ENCODE peak calls at places on chromosomes 3 and 15, in five cellular contexts. One of them, this sample, is unnamed.

GRCh38 chr15:41572866-41573265 is 13.9 kb downstream of the TYRO3 start:
- DNase-seq in NCI-H1694: no peak
- DNase-seq in RWPE1: no peak
- DNase-seq in heart left ventricle: no peak
- DNase-seq in activated T-helper 1 cell treated with anti-CD3 and anti-CD28 coated beads, Interleukin-2, amount 50 U/mL, for 16 hours: no peak
- DNase-seq in this sample: no peak

GRCh38 chr15:70670680-70671079 is 92.7 kb downstream of the UACA start:
- DNase-seq in NCI-H1694: no peak
- DNase-seq in RWPE1: peak
- DNase-seq in heart left ventricle: no peak
- DNase-seq in activated T-helper 1 cell treated with anti-CD3 and anti-CD28 coated beads, Interleukin-2, amount 50 U/mL, for 16 hours: no peak
- DNase-seq in this sample: no peak

GRCh38 chr3:46725663-46726314 is 8.1 kb upstream of the PRSS50 start:
- DNase-seq in NCI-H1694: no peak
- DNase-seq in RWPE1: no peak
- DNase-seq in heart left ventricle: no peak
- DNase-seq in activated T-helper 1 cell treated with anti-CD3 and anti-CD28 coated beads, Interleukin-2, amount 50 U/mL, for 16 hours: no peak
- DNase-seq in this sample: no peak

GRCh38 chr3:71062920-71063767 is 520.4 kb downstream of the FOXP1 start:
- DNase-seq in NCI-H1694: no peak
- DNase-seq in RWPE1: peak
- DNase-seq in heart left ventricle: no peak
- DNase-seq in activated T-helper 1 cell treated with anti-CD3 and anti-CD28 coated beads, Interleukin-2, amount 50 U/mL, for 16 hours: no peak
- DNase-seq in this sample: no peak

GRCh38 chr3:66934041-66934440 is 64.1 kb upstream of the KBTBD8 start:
- DNase-seq in NCI-H1694: no peak
- DNase-seq in RWPE1: no peak
- DNase-seq in heart left ventricle: no peak
- DNase-seq in activated T-helper 1 cell treated with anti-CD3 and anti-CD28 coated beads, Interleukin-2, amount 50 U/mL, for 16 hours: no peak
- DNase-seq in this sample: no peak

GRCh38 chr15:92519709-92520108 is 126.0 kb downstream of the ST8SIA2 start:
- DNase-seq in NCI-H1694: no peak
- DNase-seq in RWPE1: no peak
- DNase-seq in heart left ventricle: no peak
- DNase-seq in activated T-helper 1 cell treated with anti-CD3 and anti-CD28 coated beads, Interleukin-2, amount 50 U/mL, for 16 hours: no peak
- DNase-seq in this sample: no peak

GRCh38 chr3:171700653-171701052 is 109.6 kb downstream of the PLD1 start:
- DNase-seq in NCI-H1694: no peak
- DNase-seq in RWPE1: no peak
- DNase-seq in heart left ventricle: no peak
- DNase-seq in activated T-helper 1 cell treated with anti-CD3 and anti-CD28 coated beads, Interleukin-2, amount 50 U/mL, for 16 hours: no peak
- DNase-seq in this sample: no peak

GRCh38 chr15:49900036-49900435 is 219.0 kb downstream of the ATP8B4 start:
- DNase-seq in NCI-H1694: no peak
- DNase-seq in RWPE1: no peak
- DNase-seq in heart left ventricle: no peak
- DNase-seq in activated T-helper 1 cell treated with anti-CD3 and anti-CD28 coated beads, Interleukin-2, amount 50 U/mL, for 16 hours: no peak
- DNase-seq in this sample: no peak

GRCh38 chr3:33687406-33688010 is 30.5 kb downstream of the CLASP2 start:
- DNase-seq in NCI-H1694: no peak
- DNase-seq in RWPE1: peak
- DNase-seq in heart left ventricle: no peak
- DNase-seq in activated T-helper 1 cell treated with anti-CD3 and anti-CD28 coated beads, Interleukin-2, amount 50 U/mL, for 16 hours: no peak
- DNase-seq in this sample: no peak

GRCh38 chr15:75578206-75578947 is 738 bp downstream of the PTPN9 start:
- DNase-seq in NCI-H1694: no peak
- DNase-seq in RWPE1: peak
- DNase-seq in heart left ventricle: peak
- DNase-seq in activated T-helper 1 cell treated with anti-CD3 and anti-CD28 coated beads, Interleukin-2, amount 50 U/mL, for 16 hours: no peak
- DNase-seq in this sample: no peak

GRCh38 chr15:70101459-70102113 is 3.9 kb upstream of the TLE3 start:
- DNase-seq in NCI-H1694: peak
- DNase-seq in RWPE1: peak
- DNase-seq in heart left ventricle: peak
- DNase-seq in activated T-helper 1 cell treated with anti-CD3 and anti-CD28 coated beads, Interleukin-2, amount 50 U/mL, for 16 hours: no peak
- DNase-seq in this sample: peak

GRCh38 chr15:99454941-99455795 is 110.6 kb upstream of the MEF2A start:
- DNase-seq in NCI-H1694: no peak
- DNase-seq in RWPE1: peak
- DNase-seq in heart left ventricle: peak
- DNase-seq in activated T-helper 1 cell treated with anti-CD3 and anti-CD28 coated beads, Interleukin-2, amount 50 U/mL, for 16 hours: no peak
- DNase-seq in this sample: no peak

GRCh38 chr3:48217449-48217848 is 5.8 kb upstream of the CAMP start:
- DNase-seq in NCI-H1694: no peak
- DNase-seq in RWPE1: no peak
- DNase-seq in heart left ventricle: no peak
- DNase-seq in activated T-helper 1 cell treated with anti-CD3 and anti-CD28 coated beads, Interleukin-2, amount 50 U/mL, for 16 hours: no peak
- DNase-seq in this sample: no peak

GRCh38 chr3:143825513-143825912 is 22.8 kb downstream of the SLC9A9 start:
- DNase-seq in NCI-H1694: no peak
- DNase-seq in RWPE1: no peak
- DNase-seq in heart left ventricle: no peak
- DNase-seq in activated T-helper 1 cell treated with anti-CD3 and anti-CD28 coated beads, Interleukin-2, amount 50 U/mL, for 16 hours: no peak
- DNase-seq in this sample: no peak

GRCh38 chr3:138068579-138069174 is 46.7 kb downstream of the DZIP1L start:
- DNase-seq in NCI-H1694: peak
- DNase-seq in RWPE1: peak
- DNase-seq in heart left ventricle: peak
- DNase-seq in activated T-helper 1 cell treated with anti-CD3 and anti-CD28 coated beads, Interleukin-2, amount 50 U/mL, for 16 hours: peak
- DNase-seq in this sample: peak

GRCh38 chr3:62611541-62612240 is 238.3 kb upstream of the FEZF2 start:
- DNase-seq in NCI-H1694: no peak
- DNase-seq in RWPE1: no peak
- DNase-seq in heart left ventricle: no peak
- DNase-seq in activated T-helper 1 cell treated with anti-CD3 and anti-CD28 coated beads, Interleukin-2, amount 50 U/mL, for 16 hours: no peak
- DNase-seq in this sample: no peak

GRCh38 chr3:185337231-185337816 is 25.6 kb upstream of the MAP3K13 start:
- DNase-seq in NCI-H1694: no peak
- DNase-seq in RWPE1: no peak
- DNase-seq in heart left ventricle: no peak
- DNase-seq in activated T-helper 1 cell treated with anti-CD3 and anti-CD28 coated beads, Interleukin-2, amount 50 U/mL, for 16 hours: no peak
- DNase-seq in this sample: no peak

GRCh38 chr15:60589253-60589652 is 110.3 kb upstream of the ICE2 start:
- DNase-seq in NCI-H1694: no peak
- DNase-seq in RWPE1: no peak
- DNase-seq in heart left ventricle: no peak
- DNase-seq in activated T-helper 1 cell treated with anti-CD3 and anti-CD28 coated beads, Interleukin-2, amount 50 U/mL, for 16 hours: no peak
- DNase-seq in this sample: no peak

GRCh38 chr3:82177774-82178173 is 416.3 kb upstream of the GBE1 start:
- DNase-seq in NCI-H1694: no peak
- DNase-seq in RWPE1: no peak
- DNase-seq in heart left ventricle: no peak
- DNase-seq in activated T-helper 1 cell treated with anti-CD3 and anti-CD28 coated beads, Interleukin-2, amount 50 U/mL, for 16 hours: no peak
- DNase-seq in this sample: no peak

GRCh38 chr3:141292346-141293058 is 60.9 kb downstream of the PXYLP1 start:
- DNase-seq in NCI-H1694: no peak
- DNase-seq in RWPE1: no peak
- DNase-seq in heart left ventricle: no peak
- DNase-seq in activated T-helper 1 cell treated with anti-CD3 and anti-CD28 coated beads, Interleukin-2, amount 50 U/mL, for 16 hours: no peak
- DNase-seq in this sample: no peak

GRCh38 chr3:32423534-32423933 is 31.9 kb downstream of the CMTM7 start:
- DNase-seq in NCI-H1694: no peak
- DNase-seq in RWPE1: no peak
- DNase-seq in heart left ventricle: no peak
- DNase-seq in activated T-helper 1 cell treated with anti-CD3 and anti-CD28 coated beads, Interleukin-2, amount 50 U/mL, for 16 hours: no peak
- DNase-seq in this sample: no peak

GRCh38 chr15:96893159-96893906 is 562.8 kb downstream of the NR2F2 start:
- DNase-seq in NCI-H1694: no peak
- DNase-seq in RWPE1: peak
- DNase-seq in heart left ventricle: no peak
- DNase-seq in activated T-helper 1 cell treated with anti-CD3 and anti-CD28 coated beads, Interleukin-2, amount 50 U/mL, for 16 hours: no peak
- DNase-seq in this sample: no peak

GRCh38 chr15:68819451-68820204 is 1.1 kb downstream of the ANP32A start:
- DNase-seq in NCI-H1694: peak
- DNase-seq in RWPE1: peak
- DNase-seq in heart left ventricle: peak
- DNase-seq in activated T-helper 1 cell treated with anti-CD3 and anti-CD28 coated beads, Interleukin-2, amount 50 U/mL, for 16 hours: peak
- DNase-seq in this sample: no peak

GRCh38 chr15:68576253-68577236 is 2.2 kb upstream of the CORO2B start:
- DNase-seq in NCI-H1694: peak
- DNase-seq in RWPE1: no peak
- DNase-seq in heart left ventricle: no peak
- DNase-seq in activated T-helper 1 cell treated with anti-CD3 and anti-CD28 coated beads, Interleukin-2, amount 50 U/mL, for 16 hours: no peak
- DNase-seq in this sample: no peak

GRCh38 chr3:68059628-68060027 is 405.2 kb upstream of the SUCLG2 start:
- DNase-seq in NCI-H1694: no peak
- DNase-seq in RWPE1: no peak
- DNase-seq in heart left ventricle: no peak
- DNase-seq in activated T-helper 1 cell treated with anti-CD3 and anti-CD28 coated beads, Interleukin-2, amount 50 U/mL, for 16 hours: no peak
- DNase-seq in this sample: no peak

GRCh38 chr3:39718674-39719595 is 90.5 kb upstream of the MYRIP start:
- DNase-seq in NCI-H1694: no peak
- DNase-seq in RWPE1: no peak
- DNase-seq in heart left ventricle: no peak
- DNase-seq in activated T-helper 1 cell treated with anti-CD3 and anti-CD28 coated beads, Interleukin-2, amount 50 U/mL, for 16 hours: no peak
- DNase-seq in this sample: no peak

GRCh38 chr3:29247088-29247745 is 33.7 kb upstream of the RBMS3 start:
- DNase-seq in NCI-H1694: no peak
- DNase-seq in RWPE1: no peak
- DNase-seq in heart left ventricle: no peak
- DNase-seq in activated T-helper 1 cell treated with anti-CD3 and anti-CD28 coated beads, Interleukin-2, amount 50 U/mL, for 16 hours: no peak
- DNase-seq in this sample: no peak

GRCh38 chr3:115830764-115831395 is 207.6 kb downstream of the GAP43 start:
- DNase-seq in NCI-H1694: peak
- DNase-seq in RWPE1: peak
- DNase-seq in heart left ventricle: no peak
- DNase-seq in activated T-helper 1 cell treated with anti-CD3 and anti-CD28 coated beads, Interleukin-2, amount 50 U/mL, for 16 hours: no peak
- DNase-seq in this sample: no peak

GRCh38 chr3:67349551-67350174 is 304.7 kb downstream of the SUCLG2 start:
- DNase-seq in NCI-H1694: no peak
- DNase-seq in RWPE1: no peak
- DNase-seq in heart left ventricle: no peak
- DNase-seq in activated T-helper 1 cell treated with anti-CD3 and anti-CD28 coated beads, Interleukin-2, amount 50 U/mL, for 16 hours: no peak
- DNase-seq in this sample: no peak